ENCODE peak calls at places on chromosomes 13 and 19, in ten cellular contexts. B, H, M, I, L, P, K, R, N and V are unnamed samples.

GRCh38 chr13:37656247-37656940 is 57.8 kb upstream of the POSTN start:
- DNase-seq in B (no peak), H (no peak), M (peak), I (peak), L (peak), P (peak), K (no peak), R (peak), N (no peak), V (no peak)

GRCh38 chr13:27203186-27203585 is 31.6 kb upstream of the USP12 start:
- DNase-seq in B (no peak), H (no peak), M (no peak), I (no peak), L (no peak), P (no peak), K (no peak), R (no peak), N (no peak), V (no peak)

GRCh38 chr13:30049692-30050091 is 199.3 kb upstream of the UBL3 start:
- DNase-seq in B (no peak), H (no peak), M (no peak), I (no peak), L (no peak), P (no peak), K (no peak), R (no peak), N (no peak), V (no peak)

GRCh38 chr19:15129856-15130580 is 22.8 kb downstream of the SYDE1 start:
- DNase-seq in B (peak), H (no peak), M (no peak), I (no peak), L (no peak), P (no peak), K (peak), R (no peak), N (no peak), V (no peak)

GRCh38 chr19:55418185-55418584 is 10.6 kb upstream of the UBE2S start:
- DNase-seq in B (peak), H (peak), M (peak), I (peak), L (peak), P (no peak), K (peak), R (peak), N (peak), V (peak)

GRCh38 chr19:35612224-35612558 is 344 bp upstream of the HAUS5 start:
- DNase-seq in B (no peak), H (no peak), M (no peak), I (no peak), L (no peak), P (no peak), K (no peak), R (no peak), N (peak), V (no peak)

GRCh38 chr13:24459234-24459633 is 53.3 kb downstream of the PARP4 start:
- DNase-seq in B (no peak), H (no peak), M (peak), I (no peak), L (peak), P (no peak), K (no peak), R (peak), N (no peak), V (peak)

GRCh38 chr13:32284927-32285632 is 30.1 kb downstream of the ZAR1L start:
- DNase-seq in B (no peak), H (no peak), M (peak), I (peak), L (peak), P (no peak), K (no peak), R (peak), N (no peak), V (no peak)

GRCh38 chr19:30665449-30665848 is 293.3 kb downstream of the ZNF536 start:
- DNase-seq in B (no peak), H (no peak), M (no peak), I (no peak), L (no peak), P (no peak), K (no peak), R (no peak), N (no peak), V (no peak)

GRCh38 chr13:37486171-37486661 is 112.4 kb downstream of the POSTN start:
- DNase-seq in B (no peak), H (no peak), M (peak), I (no peak), L (peak), P (no peak), K (no peak), R (no peak), N (no peak), V (no peak)

GRCh38 chr19:57934820-57935665 is at the start of gene ZNF418:
- DNase-seq in B (peak), H (peak), M (peak), I (no peak), L (peak), P (no peak), K (peak), R (peak), N (peak), V (peak)

GRCh38 chr19:39951686-39952085 is 17.3 kb upstream of the FCGBP start:
- DNase-seq in B (no peak), H (no peak), M (peak), I (peak), L (peak), P (no peak), K (peak), R (peak), N (no peak), V (no peak)

GRCh38 chr19:39532233-39533002 is at the start of gene EID2B:
- DNase-seq in B (peak), H (peak), M (peak), I (peak), L (peak), P (peak), K (peak), R (peak), N (peak), V (peak)

GRCh38 chr13:24228852-24229458 is 68.4 kb downstream of the SPATA13 start:
- DNase-seq in B (no peak), H (no peak), M (peak), I (peak), L (peak), P (no peak), K (peak), R (peak), N (no peak), V (peak)

GRCh38 chr19:7188682-7189629 is 105.3 kb downstream of the INSR start:
- DNase-seq in B (no peak), H (no peak), M (no peak), I (no peak), L (no peak), P (no peak), K (no peak), R (no peak), N (no peak), V (no peak)